ENCODE peak calls at places on chromosomes 3 and 15, in four cellular contexts. One of them, this sample, is unnamed.

GRCh38 chr3:13801361-13802214 is 78.3 kb downstream of the WNT7A start:
- DNase-seq in NCI-H524 treated with DMSO at 0.1 percent for 48 hours: no peak
- DNase-seq in Calu3: peak
- DNase-seq in nephron progenitor cell: no peak
- DNase-seq in this sample: no peak

GRCh38 chr15:92910451-92910850 is 10.3 kb downstream of the CHD2 start:
- DNase-seq in NCI-H524 treated with DMSO at 0.1 percent for 48 hours: no peak
- DNase-seq in Calu3: no peak
- DNase-seq in nephron progenitor cell: no peak
- DNase-seq in this sample: no peak

GRCh38 chr15:33903661-33904060 is 64.6 kb upstream of the CHRM5 start:
- DNase-seq in NCI-H524 treated with DMSO at 0.1 percent for 48 hours: no peak
- DNase-seq in Calu3: no peak
- DNase-seq in nephron progenitor cell: no peak
- DNase-seq in this sample: no peak

GRCh38 chr3:9715764-9716437 is 12.3 kb downstream of the CPNE9 start:
- DNase-seq in NCI-H524 treated with DMSO at 0.1 percent for 48 hours: no peak
- DNase-seq in Calu3: peak
- DNase-seq in nephron progenitor cell: no peak
- DNase-seq in this sample: peak

GRCh38 chr3:20074226-20075063 is 34.2 kb downstream of the KAT2B start:
- DNase-seq in NCI-H524 treated with DMSO at 0.1 percent for 48 hours: no peak
- DNase-seq in Calu3: no peak
- DNase-seq in nephron progenitor cell: no peak
- DNase-seq in this sample: no peak

GRCh38 chr15:62648954-62649353 is 393.6 kb upstream of the TPM1 start:
- DNase-seq in NCI-H524 treated with DMSO at 0.1 percent for 48 hours: no peak
- DNase-seq in Calu3: peak
- DNase-seq in nephron progenitor cell: no peak
- DNase-seq in this sample: no peak

GRCh38 chr3:48285132-48285531 is 44.2 kb downstream of the ZNF589 start:
- DNase-seq in NCI-H524 treated with DMSO at 0.1 percent for 48 hours: no peak
- DNase-seq in Calu3: no peak
- DNase-seq in nephron progenitor cell: no peak
- DNase-seq in this sample: no peak

GRCh38 chr3:46849686-46850467 is 13.4 kb downstream of the MYL3 start:
- DNase-seq in NCI-H524 treated with DMSO at 0.1 percent for 48 hours: no peak
- DNase-seq in Calu3: no peak
- DNase-seq in nephron progenitor cell: no peak
- DNase-seq in this sample: no peak

GRCh38 chr15:90294601-90295269 is 29.3 kb downstream of the NGRN start:
- DNase-seq in NCI-H524 treated with DMSO at 0.1 percent for 48 hours: peak
- DNase-seq in Calu3: no peak
- DNase-seq in nephron progenitor cell: no peak
- DNase-seq in this sample: no peak

GRCh38 chr3:186988806-186989205 is 58.5 kb downstream of the ST6GAL1 start:
- DNase-seq in NCI-H524 treated with DMSO at 0.1 percent for 48 hours: no peak
- DNase-seq in Calu3: no peak
- DNase-seq in nephron progenitor cell: no peak
- DNase-seq in this sample: peak

GRCh38 chr15:62894322-62895085 is 148.0 kb upstream of the TPM1 start:
- DNase-seq in NCI-H524 treated with DMSO at 0.1 percent for 48 hours: no peak
- DNase-seq in Calu3: no peak
- DNase-seq in nephron progenitor cell: no peak
- DNase-seq in this sample: no peak